ENCODE peak calls at places on chromosome 3, in ten cellular contexts. J, V, F, L, S, X, U, H, Y and D are unnamed samples.

GRCh38 chr3:67601919-67602608 is 52.3 kb downstream of the SUCLG2 start:
- DNase-seq in J (no peak), V (no peak), F (peak), L (peak), S (no peak), X (no peak), U (no peak), H (no peak), Y (no peak), D (no peak)

GRCh38 chr3:98814799-98815450 is 51.8 kb downstream of the ST3GAL6 start:
- DNase-seq in J (peak), V (peak), F (no peak), L (peak), S (no peak), X (no peak), U (no peak), H (no peak), Y (peak), D (no peak)

GRCh38 chr3:197700095-197700494 is 36.6 kb downstream of the RUBCN start:
- DNase-seq in J (no peak), V (peak), F (no peak), L (no peak), S (no peak), X (no peak), U (no peak), H (no peak), Y (peak), D (no peak)

GRCh38 chr3:52555056-52555455 is 18.7 kb downstream of the UQCC5 start:
- DNase-seq in J (no peak), V (no peak), F (no peak), L (no peak), S (no peak), X (no peak), U (no peak), H (no peak), Y (peak), D (no peak)

GRCh38 chr3:193556841-193557240 is 2.1 kb upstream of the ATP13A4 start:
- DNase-seq in J (no peak), V (no peak), F (no peak), L (no peak), S (no peak), X (no peak), U (no peak), H (no peak), Y (no peak), D (no peak)

GRCh38 chr3:8607285-8608040 is 37.1 kb downstream of the SSUH2 start:
- DNase-seq in J (peak), V (no peak), F (peak), L (peak), S (peak), X (no peak), U (no peak), H (no peak), Y (peak), D (no peak)

GRCh38 chr3:10970306-10970979 is 22.1 kb upstream of the SLC6A1 start:
- DNase-seq in J (no peak), V (no peak), F (no peak), L (no peak), S (no peak), X (no peak), U (no peak), H (no peak), Y (no peak), D (no peak)

GRCh38 chr3:112568642-112569041 is 6.8 kb downstream of the SLC35A5 start:
- DNase-seq in J (no peak), V (no peak), F (peak), L (no peak), S (no peak), X (no peak), U (no peak), H (no peak), Y (peak), D (no peak)

GRCh38 chr3:139534444-139534812 is 5.1 kb downstream of the RBP1 start:
- DNase-seq in J (no peak), V (peak), F (peak), L (peak), S (no peak), X (no peak), U (peak), H (no peak), Y (peak), D (no peak)

GRCh38 chr3:61574854-61575253 is 13.5 kb downstream of the PTPRG start:
- DNase-seq in J (no peak), V (peak), F (peak), L (peak), S (peak), X (peak), U (peak), H (no peak), Y (peak), D (no peak)

GRCh38 chr3:37241880-37242279 is 67.5 kb upstream of the LRRFIP2 start:
- DNase-seq in J (no peak), V (no peak), F (no peak), L (no peak), S (no peak), X (no peak), U (no peak), H (no peak), Y (peak), D (no peak)

GRCh38 chr3:135516143-135516542 is 449.4 kb upstream of the PPP2R3A start:
- DNase-seq in J (peak), V (no peak), F (peak), L (no peak), S (no peak), X (no peak), U (no peak), H (no peak), Y (peak), D (no peak)

GRCh38 chr3:111976254-111976653 is 2.6 kb upstream of the ABHD10 start:
- DNase-seq in J (no peak), V (no peak), F (no peak), L (no peak), S (no peak), X (no peak), U (no peak), H (no peak), Y (no peak), D (no peak)

GRCh38 chr3:52973806-52974205 is 72.1 kb downstream of the SFMBT1 start:
- DNase-seq in J (no peak), V (no peak), F (no peak), L (no peak), S (no peak), X (no peak), U (no peak), H (no peak), Y (peak), D (no peak)

GRCh38 chr3:141074529-141074928 is 23.4 kb downstream of the SPSB4 start:
- DNase-seq in J (no peak), V (no peak), F (no peak), L (no peak), S (peak), X (no peak), U (no peak), H (no peak), Y (no peak), D (no peak)